ENCODE peak calls at places on chromosome 1, in nine cellular contexts. V is H54; Y is T-helper 22 cell; Q is anterior cingulate cortex; T is heart right ventricle; O is epithelial cell of esophagus; I is PC-9; J is activated T-helper 1 cell treated with anti-CD3 and anti-CD28 coated beads, Interleukin-2, amount 50 U/mL, for 16 hours; W is hepatic stellate cell. A is an unnamed sample.

GRCh38 chr1:226974544-226975258 is 34.6 kb downstream of the COQ8A start:
- DNase-seq in V (no peak), Y (no peak), Q (no peak), T (peak), O (no peak), I (no peak), J (no peak), W (no peak), A (no peak)

GRCh38 chr1:206924549-206925115 is 2.9 kb upstream of the FCMR start:
- DNase-seq in V (no peak), Y (no peak), Q (no peak), T (no peak), O (no peak), I (no peak), J (no peak), W (no peak), A (no peak)

GRCh38 chr1:11337536-11338350 is 64.7 kb downstream of the UBIAD1 start:
- DNase-seq in V (no peak), Y (peak), Q (no peak), T (peak), O (peak), I (no peak), J (peak), W (no peak), A (no peak)

GRCh38 chr1:26540346-26540745 is 10.8 kb downstream of the RPS6KA1 start:
- DNase-seq in V (no peak), Y (no peak), Q (no peak), T (no peak), O (no peak), I (no peak), J (no peak), W (no peak), A (no peak)

GRCh38 chr1:115408489-115409002 is 70.5 kb upstream of the NGF start:
- DNase-seq in V (no peak), Y (no peak), Q (no peak), T (peak), O (no peak), I (no peak), J (no peak), W (no peak), A (no peak)

GRCh38 chr1:240528566-240528965 is 83.4 kb downstream of the GREM2 start:
- DNase-seq in V (no peak), Y (no peak), Q (no peak), T (no peak), O (no peak), I (no peak), J (no peak), W (no peak), A (no peak)

GRCh38 chr1:108865316-108865910 is 8.5 kb upstream of the AKNAD1 start:
- DNase-seq in V (no peak), Y (no peak), Q (no peak), T (no peak), O (peak), I (peak), J (no peak), W (no peak), A (peak)

GRCh38 chr1:111204211-111204883 is 3.9 kb upstream of the DENND2D start:
- DNase-seq in V (no peak), Y (peak), Q (no peak), T (peak), O (peak), I (peak), J (peak), W (no peak), A (peak)

GRCh38 chr1:88774151-88774556 is 90.1 kb downstream of the PKN2 start:
- DNase-seq in V (no peak), Y (no peak), Q (no peak), T (no peak), O (peak), I (peak), J (no peak), W (no peak), A (peak)

GRCh38 chr1:93450331-93450730 is 2.4 kb downstream of the FNBP1L start:
- DNase-seq in V (no peak), Y (no peak), Q (no peak), T (no peak), O (no peak), I (no peak), J (no peak), W (no peak), A (no peak)

GRCh38 chr1:9805006-9805526 is 18.7 kb downstream of the CLSTN1 start:
- DNase-seq in V (no peak), Y (no peak), Q (no peak), T (no peak), O (peak), I (no peak), J (no peak), W (no peak), A (no peak)

GRCh38 chr1:230919201-230919600 is 50.9 kb upstream of the C1orf198 start:
- DNase-seq in V (no peak), Y (no peak), Q (no peak), T (no peak), O (no peak), I (no peak), J (no peak), W (no peak), A (no peak)

GRCh38 chr1:31855038-31855845 is 39.4 kb upstream of the SPOCD1 start:
- DNase-seq in V (peak), Y (no peak), Q (no peak), T (no peak), O (peak), I (peak), J (no peak), W (peak), A (peak)

A was measured in Caco-2.